ENCODE peak calls at places on chromosomes 11 and 22, in five cellular contexts. M is mammary epithelial cell, K is kidney, X is HFFc6, P is IMR-90. A is an unnamed sample.

GRCh38 chr11:86818466-86819282 is 18.3 kb downstream of the PRSS23 start:
- DNase-seq in M (peak; percentile 50), K (no peak), X (peak; percentile 71), P (peak; percentile 81), A (no peak)

GRCh38 chr11:90208857-90209256 is 14.0 kb downstream of the CHORDC1 start:
- DNase-seq in M (no peak), K (no peak), X (no peak), P (no peak), A (no peak)

GRCh38 chr11:116527180-116527991 is 245.4 kb downstream of the BUD13 start:
- DNase-seq in M (no peak), K (no peak), X (no peak), P (no peak), A (no peak)

GRCh38 chr22:26444777-26445176 is 15.7 kb downstream of the ASPHD2 start:
- DNase-seq in M (no peak), K (no peak), X (no peak), P (no peak), A (no peak)

GRCh38 chr11:33444835-33445594 is 187.8 kb downstream of the HIPK3 start:
- DNase-seq in M (no peak), K (no peak), X (no peak), P (peak; percentile 10), A (no peak)

GRCh38 chr22:36659762-36660509 is 43.6 kb downstream of the CACNG2 start:
- DNase-seq in M (peak; percentile 88), K (peak; percentile 97), X (peak; percentile 90), P (peak; percentile 88), A (peak; percentile 95)

GRCh38 chr11:61541568-61541967 is 33.0 kb downstream of the LRRC10B start:
- DNase-seq in M (no peak), K (no peak), X (peak; percentile 23), P (peak; percentile 52), A (no peak)

GRCh38 chr11:70180906-70181305 is 22.2 kb upstream of the FADD start:
- DNase-seq in M (no peak), K (no peak), X (no peak), P (no peak), A (no peak)

DNA sequence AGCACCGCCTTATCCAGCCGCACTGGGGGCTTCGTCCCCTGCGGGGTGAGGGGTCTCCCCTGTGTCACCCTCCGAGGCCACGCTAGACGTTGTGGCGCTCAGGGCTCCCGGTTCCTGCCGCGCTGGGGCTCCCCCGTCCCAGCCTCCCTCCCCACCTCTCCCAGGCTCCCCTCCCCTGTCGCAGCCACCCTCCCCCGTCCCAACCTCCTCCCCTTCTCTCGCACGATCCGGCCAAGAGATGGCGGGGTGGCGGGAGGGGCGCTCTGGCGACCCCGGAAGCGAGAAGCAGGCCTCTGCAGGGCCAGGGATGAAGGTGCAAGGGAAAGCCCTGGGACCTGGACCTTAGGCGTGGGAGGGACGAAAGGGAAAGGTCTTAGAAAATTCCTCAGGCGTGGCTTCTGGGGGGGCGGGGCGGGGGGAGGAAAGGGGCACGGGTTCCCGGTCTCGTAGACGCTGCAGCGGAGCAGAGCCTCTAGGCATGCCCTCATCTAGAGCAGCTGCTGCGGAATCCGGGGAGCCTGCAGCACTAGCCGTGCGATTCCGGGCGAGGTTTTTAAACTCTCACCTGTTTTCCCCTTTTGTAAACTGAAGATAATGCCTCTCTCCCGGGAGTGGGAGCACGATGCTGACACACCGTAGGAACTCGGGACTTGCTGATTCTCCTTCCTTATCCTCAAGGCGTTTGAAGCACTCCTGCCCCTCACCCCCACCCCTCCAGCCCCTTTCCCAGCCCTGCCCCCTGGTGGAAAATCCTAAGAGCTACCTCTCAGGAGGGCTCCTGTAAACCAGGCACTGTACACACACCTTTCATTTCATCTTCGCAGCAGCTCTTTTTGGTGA is 14.4 kb downstream of the KCNJ5 start:
- DNase-seq in M (peak; percentile 62), K (peak; percentile 89), X (peak; percentile 4), P (peak; percentile 26), A (no peak)
- TF ChIP-seq CTCF in M (peak; percentile 47), K (peak; percentile 17), X (peak; percentile 78), P (peak; percentile 33), A (peak; percentile 52)

DNA sequence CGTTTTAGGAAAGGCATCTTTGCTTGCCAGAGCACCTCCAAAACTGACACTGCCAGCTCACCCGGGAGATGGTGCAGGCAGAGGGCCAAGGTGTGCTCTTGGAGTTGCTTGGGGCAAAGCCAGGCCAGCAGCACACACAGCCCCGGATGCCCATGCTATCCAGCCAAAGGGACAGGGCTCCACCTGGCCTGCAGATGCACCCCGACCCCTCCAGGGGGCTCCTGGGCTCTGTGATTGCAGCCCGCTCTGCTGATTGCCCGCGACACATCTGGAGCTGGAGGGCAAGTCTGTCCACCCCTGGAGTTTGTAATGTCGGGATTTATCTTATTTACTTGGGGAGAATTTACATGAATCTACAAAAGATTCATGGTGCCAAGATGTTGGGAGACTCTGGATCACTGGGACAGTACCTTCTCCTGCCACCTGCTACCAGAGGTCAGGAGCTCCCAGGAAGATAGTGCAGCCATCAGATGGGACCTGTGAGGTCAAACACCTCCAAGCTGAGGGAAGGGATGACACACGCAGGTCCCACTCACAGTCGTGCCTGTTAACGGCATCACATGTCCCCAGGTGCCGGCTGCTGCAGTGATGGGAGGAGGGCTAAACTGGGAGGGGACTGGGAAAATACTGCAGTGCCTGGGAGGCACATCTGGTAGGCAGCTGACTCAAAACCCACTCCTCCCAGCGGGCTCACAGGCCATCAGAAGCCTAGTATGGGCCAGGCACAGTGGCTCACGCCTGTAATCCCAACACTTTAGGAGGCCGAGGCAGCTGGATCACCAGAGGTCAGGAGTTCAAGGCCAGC is 17.2 kb downstream of the CBX7 start:
- DNase-seq in M (peak; percentile 39), K (no peak), X (peak; percentile 28), P (no peak), A (peak; percentile 87)
- TF ChIP-seq CTCF in M (peak; percentile 55), K (no peak), X (peak; percentile 76), P (peak; percentile 57), A (peak; percentile 65)

DNA sequence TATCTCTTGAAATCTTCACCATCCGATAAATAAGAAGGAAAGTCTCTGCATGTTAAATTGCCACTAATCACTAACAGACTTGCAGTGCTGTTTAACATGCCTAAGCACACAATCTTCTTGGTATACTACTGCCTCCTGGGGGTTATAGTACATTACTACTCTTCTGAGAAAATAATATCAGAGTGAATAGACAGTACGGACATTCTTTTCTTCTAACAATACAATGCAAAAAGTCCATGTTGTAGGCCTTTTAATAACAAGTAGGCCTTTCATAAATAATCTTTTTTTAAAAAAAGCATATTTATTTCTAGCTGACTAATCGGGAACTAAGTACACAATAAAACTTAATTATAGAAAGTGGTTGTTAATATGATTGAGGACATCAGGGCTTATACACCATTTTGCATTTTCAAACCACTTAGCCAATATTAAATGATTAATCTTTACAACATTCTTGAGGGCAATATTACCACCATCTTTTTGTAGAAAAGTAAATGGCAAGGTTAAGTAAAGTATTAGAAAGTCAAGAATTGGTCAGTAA is 84.8 kb downstream of the TTC28 start:
- DNase-seq in M (peak; percentile 34), K (no peak), X (peak; percentile 73), P (peak; percentile 77), A (no peak)
- TF ChIP-seq CTCF in M (peak; percentile 67), K (peak; percentile 64), X (peak; percentile 89), P (peak; percentile 82), A (peak; percentile 79)

GRCh38 chr11:64875369-64876225 is 2.8 kb downstream of the EHD1 start:
- DNase-seq in M (no peak), K (no peak), X (no peak), P (no peak), A (no peak)
- TF ChIP-seq CTCF in M (no peak), K (no peak), X (no peak), P (no peak), A (no peak)

DNA sequence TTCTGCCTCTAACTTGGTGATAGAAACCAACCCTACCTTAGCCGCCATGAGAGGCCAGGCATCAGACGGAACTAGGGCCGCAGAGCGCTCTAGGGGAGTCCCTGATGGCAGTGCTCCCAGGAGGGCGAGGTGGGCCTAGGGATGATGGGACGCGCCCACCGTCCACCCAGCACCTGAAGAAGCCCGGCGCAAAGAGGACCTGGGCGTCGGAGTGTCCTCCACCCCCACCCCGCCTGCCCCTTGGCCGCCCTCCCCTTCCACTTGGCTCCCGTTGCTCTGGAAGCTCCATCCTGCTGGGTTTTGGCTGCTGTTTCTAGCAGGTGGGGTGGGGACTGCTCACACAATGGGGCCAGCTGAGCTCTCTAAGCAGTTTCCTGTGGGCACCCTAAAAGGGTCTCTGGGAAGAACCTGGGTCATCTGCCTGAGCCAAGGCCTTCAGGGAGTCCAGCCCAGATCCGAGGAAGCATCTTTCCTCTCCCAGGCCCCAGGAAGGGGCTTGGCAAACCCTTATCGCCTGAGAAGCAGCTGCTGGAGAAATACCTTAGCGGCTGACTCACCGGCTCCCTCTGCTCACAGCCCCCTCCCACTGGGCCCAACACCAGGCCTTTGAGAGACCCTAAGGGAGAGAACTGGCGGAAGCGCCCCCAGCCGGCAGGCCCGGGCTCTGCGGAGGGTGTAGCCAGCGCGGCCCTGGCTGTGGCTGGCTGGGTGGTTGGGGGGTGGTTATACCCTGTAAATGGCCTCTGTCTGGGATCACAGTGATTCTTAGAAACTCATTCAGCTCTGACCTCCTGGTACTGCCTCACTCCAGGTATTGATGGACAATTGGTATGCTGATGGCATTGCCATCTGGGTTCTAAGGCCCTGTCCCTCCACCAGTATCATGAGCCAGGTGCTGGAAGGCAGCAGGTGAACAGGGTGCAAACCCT is 19.3 kb downstream of the CREB3L1 start:
- DNase-seq in M (no peak), K (peak; percentile 68), X (peak; percentile 81), P (peak; percentile 98), A (peak; percentile 90)
- TF ChIP-seq CTCF in M (no peak), K (peak; percentile 14), X (peak; percentile 83), P (peak; percentile 89), A (peak; percentile 78)

GRCh38 chr11:2415601-2416380 is 15.2 kb downstream of the TSSC4 start:
- DNase-seq in M (no peak), K (peak; percentile 70), X (no peak), P (no peak), A (no peak)
- TF ChIP-seq CTCF in M (no peak), K (no peak), X (peak; percentile 38), P (no peak), A (no peak)

A was measured in osteocyte.